ENCODE peak calls at places on chromosome 22, in six cellular contexts. One of them, this sample, is unnamed.

GRCh38 chr22:45538284-45538683 is 35.6 kb downstream of the FBLN1 start:
- DNase-seq in coronary artery: no peak
- DNase-seq in fibroblast of pulmonary artery: no peak
- DNase-seq in AG10803: no peak
- DNase-seq in Panc1: no peak
- DNase-seq in GM06990: no peak
- DNase-seq in this sample: no peak

GRCh38 chr22:29882716-29883044 is 294 bp upstream of the MTMR3 start:
- DNase-seq in coronary artery: no peak
- DNase-seq in fibroblast of pulmonary artery: no peak
- DNase-seq in AG10803: no peak
- DNase-seq in Panc1: no peak
- DNase-seq in GM06990: no peak
- DNase-seq in this sample: no peak

GRCh38 chr22:44443641-44444235 is 54.3 kb downstream of the RTL6 start:
- DNase-seq in coronary artery: peak
- DNase-seq in fibroblast of pulmonary artery: no peak
- DNase-seq in AG10803: no peak
- DNase-seq in Panc1: no peak
- DNase-seq in GM06990: no peak
- DNase-seq in this sample: no peak

GRCh38 chr22:29300807-29301601 is 5.4 kb upstream of the GAS2L1 start:
- DNase-seq in coronary artery: no peak
- DNase-seq in fibroblast of pulmonary artery: no peak
- DNase-seq in AG10803: no peak
- DNase-seq in Panc1: no peak
- DNase-seq in GM06990: no peak
- DNase-seq in this sample: no peak

GRCh38 chr22:39270280-39270679 is 25.5 kb upstream of the PDGFB start:
- DNase-seq in coronary artery: no peak
- DNase-seq in fibroblast of pulmonary artery: no peak
- DNase-seq in AG10803: no peak
- DNase-seq in Panc1: no peak
- DNase-seq in GM06990: no peak
- DNase-seq in this sample: no peak

GRCh38 chr22:30127749-30128166 is 47.5 kb downstream of the HORMAD2 start:
- DNase-seq in coronary artery: no peak
- DNase-seq in fibroblast of pulmonary artery: peak
- DNase-seq in AG10803: peak
- DNase-seq in Panc1: no peak
- DNase-seq in GM06990: no peak
- DNase-seq in this sample: no peak

GRCh38 chr22:48720662-48721393 is 1106.8 kb downstream of the BRD1 start:
- DNase-seq in coronary artery: no peak
- DNase-seq in fibroblast of pulmonary artery: no peak
- DNase-seq in AG10803: no peak
- DNase-seq in Panc1: no peak
- DNase-seq in GM06990: no peak
- DNase-seq in this sample: no peak

GRCh38 chr22:49941507-49942316 is 18.9 kb upstream of the PIM3 start:
- DNase-seq in coronary artery: no peak
- DNase-seq in fibroblast of pulmonary artery: no peak
- DNase-seq in AG10803: no peak
- DNase-seq in Panc1: no peak
- DNase-seq in GM06990: no peak
- DNase-seq in this sample: no peak

GRCh38 chr22:19514831-19515565 is 9.2 kb downstream of the CLDN5 start:
- DNase-seq in coronary artery: no peak
- DNase-seq in fibroblast of pulmonary artery: peak
- DNase-seq in AG10803: no peak
- DNase-seq in Panc1: no peak
- DNase-seq in GM06990: no peak
- DNase-seq in this sample: no peak

GRCh38 chr22:30045001-30045887 is 35.0 kb upstream of the HORMAD2 start:
- DNase-seq in coronary artery: no peak
- DNase-seq in fibroblast of pulmonary artery: no peak
- DNase-seq in AG10803: no peak
- DNase-seq in Panc1: no peak
- DNase-seq in GM06990: no peak
- DNase-seq in this sample: no peak

GRCh38 chr22:19291218-19291579 is 320 bp downstream of the CLTCL1 start:
- DNase-seq in coronary artery: peak
- DNase-seq in fibroblast of pulmonary artery: peak
- DNase-seq in AG10803: peak
- DNase-seq in Panc1: no peak
- DNase-seq in GM06990: peak
- DNase-seq in this sample: no peak

GRCh38 chr22:45804986-45805325 is 133.3 kb downstream of the ATXN10 start:
- DNase-seq in coronary artery: no peak
- DNase-seq in fibroblast of pulmonary artery: peak
- DNase-seq in AG10803: peak
- DNase-seq in Panc1: peak
- DNase-seq in GM06990: no peak
- DNase-seq in this sample: no peak

GRCh38 chr22:44825310-44826150 is 73.2 kb downstream of the ARHGAP8 start:
- DNase-seq in coronary artery: no peak
- DNase-seq in fibroblast of pulmonary artery: no peak
- DNase-seq in AG10803: no peak
- DNase-seq in Panc1: no peak
- DNase-seq in GM06990: no peak
- DNase-seq in this sample: no peak

GRCh38 chr22:25078591-25078990 is 121.1 kb upstream of the CRYBB3 start:
- DNase-seq in coronary artery: no peak
- DNase-seq in fibroblast of pulmonary artery: no peak
- DNase-seq in AG10803: no peak
- DNase-seq in Panc1: no peak
- DNase-seq in GM06990: no peak
- DNase-seq in this sample: no peak

GRCh38 chr22:20459152-20459542 is 21.5 kb upstream of the SCARF2 start:
- DNase-seq in coronary artery: no peak
- DNase-seq in fibroblast of pulmonary artery: no peak
- DNase-seq in AG10803: no peak
- DNase-seq in Panc1: no peak
- DNase-seq in GM06990: no peak
- DNase-seq in this sample: no peak

GRCh38 chr22:30304495-30305244 is 15.4 kb upstream of the CASTOR1 start:
- DNase-seq in coronary artery: no peak
- DNase-seq in fibroblast of pulmonary artery: no peak
- DNase-seq in AG10803: no peak
- DNase-seq in Panc1: no peak
- DNase-seq in GM06990: no peak
- DNase-seq in this sample: no peak

GRCh38 chr22:25762147-25762546 is 20.2 kb downstream of the MYO18B start:
- DNase-seq in coronary artery: no peak
- DNase-seq in fibroblast of pulmonary artery: no peak
- DNase-seq in AG10803: no peak
- DNase-seq in Panc1: no peak
- DNase-seq in GM06990: no peak
- DNase-seq in this sample: no peak

GRCh38 chr22:41907436-41908401 is 7.2 kb downstream of the SHISA8 start:
- DNase-seq in coronary artery: no peak
- DNase-seq in fibroblast of pulmonary artery: no peak
- DNase-seq in AG10803: no peak
- DNase-seq in Panc1: no peak
- DNase-seq in GM06990: peak
- DNase-seq in this sample: no peak

GRCh38 chr22:17198188-17199130 is 20.8 kb downstream of the ADA2 start:
- DNase-seq in coronary artery: no peak
- DNase-seq in fibroblast of pulmonary artery: peak
- DNase-seq in AG10803: no peak
- DNase-seq in Panc1: no peak
- DNase-seq in GM06990: no peak
- DNase-seq in this sample: no peak

GRCh38 chr22:39244496-39245129 is at the start of gene PDGFB:
- DNase-seq in coronary artery: no peak
- DNase-seq in fibroblast of pulmonary artery: peak
- DNase-seq in AG10803: no peak
- DNase-seq in Panc1: no peak
- DNase-seq in GM06990: no peak
- DNase-seq in this sample: no peak

GRCh38 chr22:19048531-19048930 is 73.7 kb downstream of the DGCR2 start:
- DNase-seq in coronary artery: no peak
- DNase-seq in fibroblast of pulmonary artery: no peak
- DNase-seq in AG10803: no peak
- DNase-seq in Panc1: no peak
- DNase-seq in GM06990: no peak
- DNase-seq in this sample: no peak

GRCh38 chr22:47196493-47196849 is 434.0 kb downstream of the TBC1D22A start:
- DNase-seq in coronary artery: no peak
- DNase-seq in fibroblast of pulmonary artery: no peak
- DNase-seq in AG10803: no peak
- DNase-seq in Panc1: no peak
- DNase-seq in GM06990: no peak
- DNase-seq in this sample: peak

GRCh38 chr22:24834845-24835570 is 29.0 kb downstream of the SGSM1 start:
- DNase-seq in coronary artery: no peak
- DNase-seq in fibroblast of pulmonary artery: peak
- DNase-seq in AG10803: no peak
- DNase-seq in Panc1: no peak
- DNase-seq in GM06990: no peak
- DNase-seq in this sample: no peak

GRCh38 chr22:18070041-18070440 is 7.7 kb upstream of the PEX26 start:
- DNase-seq in coronary artery: no peak
- DNase-seq in fibroblast of pulmonary artery: no peak
- DNase-seq in AG10803: no peak
- DNase-seq in Panc1: no peak
- DNase-seq in GM06990: no peak
- DNase-seq in this sample: no peak

GRCh38 chr22:46321387-46321775 is 14.1 kb upstream of the TRMU start:
- DNase-seq in coronary artery: no peak
- DNase-seq in fibroblast of pulmonary artery: no peak
- DNase-seq in AG10803: no peak
- DNase-seq in Panc1: no peak
- DNase-seq in GM06990: no peak
- DNase-seq in this sample: no peak

GRCh38 chr22:40679964-40680818 is 907 bp downstream of the MCHR1 start:
- DNase-seq in coronary artery: no peak
- DNase-seq in fibroblast of pulmonary artery: peak
- DNase-seq in AG10803: peak
- DNase-seq in Panc1: no peak
- DNase-seq in GM06990: no peak
- DNase-seq in this sample: no peak

GRCh38 chr22:29877620-29878019 is 5.4 kb upstream of the MTMR3 start:
- DNase-seq in coronary artery: no peak
- DNase-seq in fibroblast of pulmonary artery: peak
- DNase-seq in AG10803: peak
- DNase-seq in Panc1: no peak
- DNase-seq in GM06990: no peak
- DNase-seq in this sample: no peak

GRCh38 chr22:46260038-46260437 is 3.1 kb downstream of the PKDREJ start:
- DNase-seq in coronary artery: no peak
- DNase-seq in fibroblast of pulmonary artery: no peak
- DNase-seq in AG10803: no peak
- DNase-seq in Panc1: no peak
- DNase-seq in GM06990: no peak
- DNase-seq in this sample: no peak

GRCh38 chr22:50104149-50104548 is 14.3 kb downstream of the MOV10L1 start:
- DNase-seq in coronary artery: no peak
- DNase-seq in fibroblast of pulmonary artery: no peak
- DNase-seq in AG10803: no peak
- DNase-seq in Panc1: no peak
- DNase-seq in GM06990: no peak
- DNase-seq in this sample: no peak

GRCh38 chr22:39926175-39927152 is 25.6 kb downstream of the GRAP2 start:
- DNase-seq in coronary artery: no peak
- DNase-seq in fibroblast of pulmonary artery: no peak
- DNase-seq in AG10803: no peak
- DNase-seq in Panc1: no peak
- DNase-seq in GM06990: no peak
- DNase-seq in this sample: no peak

GRCh38 chr22:45262931-45263789 is 21.6 kb upstream of the UPK3A start:
- DNase-seq in coronary artery: no peak
- DNase-seq in fibroblast of pulmonary artery: no peak
- DNase-seq in AG10803: peak
- DNase-seq in Panc1: no peak
- DNase-seq in GM06990: peak
- DNase-seq in this sample: no peak

GRCh38 chr22:45092644-45093043 is 71.1 kb upstream of the NUP50 start:
- DNase-seq in coronary artery: no peak
- DNase-seq in fibroblast of pulmonary artery: no peak
- DNase-seq in AG10803: no peak
- DNase-seq in Panc1: no peak
- DNase-seq in GM06990: no peak
- DNase-seq in this sample: no peak

GRCh38 chr22:21629262-21630149 is at the start of gene YDJC:
- DNase-seq in coronary artery: peak
- DNase-seq in fibroblast of pulmonary artery: peak
- DNase-seq in AG10803: peak
- DNase-seq in Panc1: peak
- DNase-seq in GM06990: peak
- DNase-seq in this sample: peak

GRCh38 chr22:36873614-36874308 is 13.0 kb downstream of the NCF4 start:
- DNase-seq in coronary artery: peak
- DNase-seq in fibroblast of pulmonary artery: peak
- DNase-seq in AG10803: peak
- DNase-seq in Panc1: peak
- DNase-seq in GM06990: peak
- DNase-seq in this sample: no peak
- TF ChIP-seq CTCF in coronary artery: no peak
- TF ChIP-seq CTCF in fibroblast of pulmonary artery: peak
- TF ChIP-seq CTCF in AG10803: peak
- TF ChIP-seq CTCF in Panc1: peak
- TF ChIP-seq CTCF in GM06990: peak
- TF ChIP-seq CTCF in this sample: no peak

GRCh38 chr22:38223289-38223960 is 21.6 kb downstream of the MAFF start:
- DNase-seq in coronary artery: no peak
- DNase-seq in fibroblast of pulmonary artery: no peak
- DNase-seq in AG10803: no peak
- DNase-seq in Panc1: no peak
- DNase-seq in GM06990: no peak
- DNase-seq in this sample: no peak
- TF ChIP-seq CTCF in coronary artery: no peak
- TF ChIP-seq CTCF in fibroblast of pulmonary artery: no peak
- TF ChIP-seq CTCF in AG10803: no peak
- TF ChIP-seq CTCF in Panc1: no peak
- TF ChIP-seq CTCF in GM06990: peak
- TF ChIP-seq CTCF in this sample: no peak

GRCh38 chr22:37686002-37686982 is at the start of gene NOL12:
- DNase-seq in coronary artery: no peak
- DNase-seq in fibroblast of pulmonary artery: peak
- DNase-seq in AG10803: peak
- DNase-seq in Panc1: peak
- DNase-seq in GM06990: peak
- DNase-seq in this sample: peak
- TF ChIP-seq CTCF in coronary artery: no peak
- TF ChIP-seq CTCF in fibroblast of pulmonary artery: no peak
- TF ChIP-seq CTCF in AG10803: no peak
- TF ChIP-seq CTCF in Panc1: no peak
- TF ChIP-seq CTCF in GM06990: no peak
- TF ChIP-seq CTCF in this sample: no peak

DNA sequence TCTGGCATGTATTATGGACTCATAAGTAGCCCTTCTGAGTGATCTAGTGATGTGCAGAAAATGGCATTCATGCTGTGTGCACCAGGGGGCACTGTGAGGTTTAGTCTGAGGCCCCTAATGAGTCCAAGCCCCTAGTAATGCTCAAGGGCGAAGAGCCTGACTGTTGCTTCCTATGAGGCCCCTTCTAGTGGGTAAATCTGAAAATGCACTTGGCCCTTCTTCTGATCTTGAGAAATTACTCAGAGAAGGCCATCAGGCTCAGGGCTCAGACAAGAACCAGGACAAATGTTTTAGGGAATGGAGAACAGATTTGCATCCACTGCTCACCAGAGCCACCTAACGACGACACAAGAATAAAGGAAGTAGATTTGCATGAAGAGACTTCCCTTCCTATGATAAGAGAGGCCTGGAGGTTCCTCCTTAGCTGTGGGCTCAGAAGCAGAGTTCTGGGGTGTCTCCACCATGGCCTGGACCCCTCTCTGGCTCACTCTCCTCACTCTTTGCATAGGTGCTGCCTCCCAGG is 75.8 kb downstream of the GGTLC2 start:
- DNase-seq in coronary artery: peak
- DNase-seq in fibroblast of pulmonary artery: peak
- DNase-seq in AG10803: peak
- DNase-seq in Panc1: peak
- DNase-seq in GM06990: peak
- DNase-seq in this sample: no peak
- TF ChIP-seq CTCF in coronary artery: no peak
- TF ChIP-seq CTCF in fibroblast of pulmonary artery: peak
- TF ChIP-seq CTCF in AG10803: peak
- TF ChIP-seq CTCF in Panc1: peak
- TF ChIP-seq CTCF in GM06990: peak
- TF ChIP-seq CTCF in this sample: no peak

This sample was measured in omental fat pad.